ENCODE peak calls at places on chromosomes 1 and 21, in four cellular contexts. E is breast epithelium, O is adrenal gland, X is HL-60. Z is an unnamed sample. For H3K27me3, the result is how much of the 10 kb centered on the place peaks cover.

GRCh38 chr21:37829043-37829442 is 87.2 kb downstream of the KCNJ6 start:
- DNase-seq in E (no peak), O (no peak), X (peak), Z (no peak)

GRCh38 chr21:37367758-37368535 is 1.4 kb downstream of the DYRK1A start:
- DNase-seq in X (no peak), O (peak), E (no peak), Z (no peak)

GRCh38 chr1:2412773-2413494 is 570 bp upstream of the PEX10 start:
- DNase-seq in O (no peak), E (no peak), X (peak), Z (no peak)

GRCh38 chr1:230426246-230427101 is at the start of gene PGBD5:
- DNase-seq in E (peak), X (peak), O (peak), Z (no peak)

GRCh38 chr21:41478319-41479177 is 29.4 kb downstream of the TMPRSS2 start:
- DNase-seq in O (no peak), X (no peak), E (no peak), Z (no peak)

GRCh38 chr1:42433324-42433860 is 22.4 kb downstream of the ZMYND12 start:
- DNase-seq in O (no peak), X (no peak), E (no peak), Z (no peak)

GRCh38 chr1:100412980-100413379 is 60.7 kb downstream of the CDC14A start:
- DNase-seq in O (no peak), X (no peak), E (no peak), Z (no peak)

GRCh38 chr1:62493656-62494055 is 56.8 kb downstream of the USP1 start:
- DNase-seq in E (no peak), X (no peak), O (no peak), Z (no peak)

GRCh38 chr1:33823401-33823800 is 40.5 kb upstream of the HMGB4 start:
- DNase-seq in O (no peak), E (no peak), X (no peak), Z (no peak)

GRCh38 chr1:117579221-117579906 is 26.5 kb upstream of the TENT5C start:
- DNase-seq in X (no peak), E (peak), O (no peak), Z (no peak)

GRCh38 chr1:203112451-203112850 is 15.1 kb upstream of the ADORA1 start:
- DNase-seq in X (no peak), E (no peak), O (no peak), Z (no peak)

GRCh38 chr1:232553050-232553754 is 76.7 kb downstream of the SIPA1L2 start:
- DNase-seq in E (no peak), O (peak), X (no peak), Z (no peak)

GRCh38 chr21:33760641-33761103 is 118.4 kb downstream of the ITSN1 start:
- DNase-seq in E (no peak), O (no peak), X (no peak), Z (no peak)

GRCh38 chr1:172642970-172643369 is 15.9 kb upstream of the FASLG start:
- DNase-seq in X (no peak), E (no peak), O (peak), Z (no peak)

GRCh38 chr1:236419502-236419901 is 25.4 kb downstream of the EDARADD start:
- DNase-seq in E (no peak), O (no peak), X (no peak), Z (no peak)

GRCh38 chr1:42765271-42765670 is 1.6 kb downstream of the P3H1 start:
- DNase-seq in X (no peak), O (no peak), E (no peak), Z (no peak)

GRCh38 chr1:193614817-193615216 is 428.4 kb upstream of the B3GALT2 start:
- DNase-seq in E (no peak), O (no peak), X (no peak), Z (no peak)

GRCh38 chr1:92494485-92495141 is 7.9 kb upstream of the GFI1 start:
- DNase-seq in X (no peak), E (no peak), O (no peak), Z (no peak)

GRCh38 chr1:145805057-145805456 is 18.8 kb downstream of the RNF115 start:
- DNase-seq in E (no peak), O (no peak), X (no peak), Z (no peak)

GRCh38 chr1:223233410-223234163 is 90.5 kb upstream of the TLR5 start:
- DNase-seq in X (no peak), E (no peak), O (peak), Z (no peak)

GRCh38 chr1:202625416-202626360 is 84.6 kb downstream of the SYT2 start:
- DNase-seq in E (peak), O (peak), X (peak), Z (no peak)

GRCh38 chr1:115706774-115707425 is 61.6 kb downstream of the CASQ2 start:
- DNase-seq in O (no peak), E (no peak), X (peak), Z (no peak)

GRCh38 chr1:168972887-168973286 is 133.6 kb upstream of the ATP1B1 start:
- DNase-seq in X (no peak), E (peak), O (no peak), Z (no peak)

GRCh38 chr1:231442735-231443134 is 20.6 kb upstream of the EGLN1 start:
- DNase-seq in X (peak), O (no peak), E (no peak), Z (no peak)
- H3K27me3 ChIP-seq in X (under half), O (under half), E (under half), Z (under half)

DNA sequence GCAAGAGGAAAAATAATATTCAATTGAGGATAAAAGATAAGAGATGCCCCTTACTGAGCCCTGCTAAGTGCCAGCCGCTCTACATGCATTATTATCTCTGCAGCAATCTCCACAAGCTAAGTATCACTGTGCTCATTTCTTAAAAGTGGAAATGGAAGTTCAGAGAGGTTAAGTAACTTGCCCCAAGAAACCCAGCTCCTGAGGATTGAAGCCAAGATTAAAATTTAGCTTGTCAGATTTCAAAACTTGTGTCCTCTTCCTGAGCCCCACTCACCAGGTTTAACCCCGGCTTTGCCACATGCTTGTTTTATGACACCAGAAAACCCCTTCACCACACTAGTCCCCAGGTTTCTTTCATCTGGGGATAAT is 11.2 kb upstream of the PAX7 start:
- DNase-seq in E (no peak), O (no peak), X (no peak), Z (no peak)
- H3K27me3 ChIP-seq in E (under half), O (under half), X (under half), Z (half or more)

GRCh38 chr1:38046333-38046883 is at the start of gene POU3F1:
- DNase-seq in E (no peak), X (no peak), O (no peak), Z (no peak)

GRCh38 chr1:38047603-38048146 is 1.1 kb upstream of the POU3F1 start:
- DNase-seq in X (no peak), E (no peak), O (no peak), Z (no peak)

GRCh38 chr1:38045431-38046332 is 911 bp downstream of the POU3F1 start:
- DNase-seq in O (peak), E (no peak), X (peak), Z (no peak)

GRCh38 chr1:38044224-38045215 is 2.1 kb downstream of the POU3F1 start:
- DNase-seq in O (no peak), E (no peak), X (no peak), Z (no peak)

GRCh38 chr1:38046884-38047602 is 450 bp upstream of the POU3F1 start:
- DNase-seq in X (peak), O (peak), E (peak), Z (no peak)
- H3K27me3 ChIP-seq in X (under half), O (under half), E (under half), Z (under half)

DNA sequence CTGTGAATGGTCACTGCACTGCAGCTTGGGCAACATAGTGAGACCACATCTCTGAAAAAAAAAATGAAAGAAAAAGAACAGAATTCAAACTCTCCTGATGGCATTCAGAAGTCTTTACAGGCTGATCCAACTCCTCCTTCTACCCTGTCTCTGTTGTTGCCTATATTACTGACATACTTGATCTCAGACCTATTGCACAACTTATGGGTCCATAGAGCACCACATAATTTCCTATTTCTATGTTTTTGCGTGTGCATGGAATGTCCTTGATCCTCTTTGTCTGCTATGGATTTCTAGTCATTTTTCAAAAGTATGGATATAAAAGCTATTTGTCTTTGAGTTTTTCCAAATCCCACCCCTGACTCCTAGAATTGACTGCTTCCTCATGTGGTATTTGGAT is 22.4 kb upstream of the CYP2J2 start:
- DNase-seq in O (no peak), E (no peak), X (no peak), Z (no peak)
- H3K27me3 ChIP-seq in O (under half), E (under half), X (under half), Z (under half)

GRCh38 chr1:119011706-119012105 is 23.6 kb upstream of the TBX15 start:
- DNase-seq in E (no peak), X (no peak), O (no peak), Z (no peak)
- H3K27me3 ChIP-seq in E (under half), X (under half), O (under half), Z (under half)

Z was measured in esophagus squamous epithelium.